ENCODE peak calls at places on chromosomes 16 and 17, in five cellular contexts. W is WTC11, E is GM12878, G is K562, U is HepG2. X is an unnamed sample.

GRCh38 chr16:69796285-69797118 is 34.4 kb downstream of the WWP2 start:
- DNase-seq in W (no peak), E (no peak), G (peak), U (peak), X (peak)

GRCh38 chr16:81681311-81681710 is 97.8 kb upstream of the PLCG2 start:
- DNase-seq in W (no peak), E (no peak), G (no peak), U (no peak), X (no peak)

GRCh38 chr16:46866286-46866685 is 17.9 kb upstream of the GPT2 start:
- DNase-seq in W (no peak), E (no peak), G (no peak), U (no peak), X (no peak)

GRCh38 chr16:10961231-10961630 is 16.9 kb downstream of the CLEC16A start:
- DNase-seq in W (no peak), E (no peak), G (no peak), U (no peak), X (no peak)

GRCh38 chr16:50733468-50733867 is 8.4 kb upstream of the CYLD start:
- DNase-seq in W (no peak), E (no peak), G (no peak), U (no peak), X (no peak)

GRCh38 chr16:49492090-49492801 is 118.6 kb downstream of the C16orf78 start:
- DNase-seq in W (peak), E (no peak), G (peak), U (no peak), X (peak)

GRCh38 chr16:47036201-47036600 is 62.7 kb upstream of the DNAJA2 start:
- DNase-seq in W (no peak), E (no peak), G (no peak), U (no peak), X (no peak)

GRCh38 chr17:66678061-66678460 is 156.9 kb upstream of the CACNG5 start:
- DNase-seq in W (no peak), E (no peak), G (no peak), U (no peak), X (no peak)

GRCh38 chr16:22336581-22336980 is 37.8 kb downstream of the CDR2 start:
- DNase-seq in W (no peak), E (no peak), G (no peak), U (no peak), X (no peak)

GRCh38 chr16:9798474-9798873 is 383.8 kb downstream of the GRIN2A start:
- DNase-seq in W (no peak), E (no peak), G (no peak), U (no peak), X (no peak)

GRCh38 chr16:46650224-46650623 is 29.0 kb upstream of the SHCBP1 start:
- DNase-seq in W (no peak), E (no peak), G (no peak), U (no peak), X (no peak)

GRCh38 chr16:30183961-30184429 is 593 bp downstream of the CORO1A start:
- DNase-seq in W (no peak), E (peak), G (peak), U (no peak), X (no peak)

GRCh38 chr17:2723505-2723996 is 12.0 kb upstream of the CLUH start:
- DNase-seq in W (peak), E (no peak), G (no peak), U (no peak), X (no peak)

GRCh38 chr16:86019446-86020047 is 120.6 kb downstream of the IRF8 start:
- DNase-seq in W (peak), E (no peak), G (peak), U (no peak), X (no peak)

GRCh38 chr17:41530062-41531048 is 2.2 kb upstream of the KRT19 start:
- DNase-seq in W (no peak), E (no peak), G (peak), U (peak), X (peak)

GRCh38 chr16:71792176-71792575 is 16.5 kb downstream of the AP1G1 start:
- DNase-seq in W (no peak), E (no peak), G (no peak), U (no peak), X (no peak)

GRCh38 chr16:53711390-53711789 is 7.4 kb downstream of the FTO start:
- DNase-seq in W (no peak), E (no peak), G (no peak), U (no peak), X (no peak)

GRCh38 chr17:1882836-1883235 is 53.0 kb downstream of the RPA1 start:
- DNase-seq in W (peak), E (no peak), G (peak), U (peak), X (peak)

GRCh38 chr16:58026139-58026704 is 668 bp downstream of the MMP15 start:
- DNase-seq in W (peak), E (no peak), G (peak), U (no peak), X (peak)

GRCh38 chr17:37168731-37169353 is 206.9 kb upstream of the C17orf78 start:
- DNase-seq in W (no peak), E (no peak), G (no peak), U (peak), X (no peak)

GRCh38 chr17:50060951-50061712 is 5.2 kb downstream of the ITGA3 start:
- DNase-seq in W (no peak), E (no peak), G (no peak), U (no peak), X (no peak)

GRCh38 chr16:88424536-88425230 is 28.4 kb upstream of the ZFPM1 start:
- DNase-seq in W (no peak), E (no peak), G (no peak), U (no peak), X (no peak)

GRCh38 chr17:49090885-49091594 is 41.5 kb upstream of the B4GALNT2 start:
- DNase-seq in W (no peak), E (no peak), G (no peak), U (no peak), X (no peak)

GRCh38 chr17:731943-732787 is at the start of gene TLCD3A:
- DNase-seq in W (peak), E (no peak), G (peak), U (no peak), X (peak)

GRCh38 chr17:38750312-38751121 is 2.0 kb upstream of the PSMB3 start:
- DNase-seq in W (peak), E (no peak), G (no peak), U (peak), X (no peak)

GRCh38 chr17:77957215-77957868 is 1.2 kb upstream of the TNRC6C start:
- DNase-seq in W (no peak), E (peak), G (no peak), U (no peak), X (peak)

GRCh38 chr17:82820278-82821251 is 19.3 kb downstream of the ZNF750 start:
- DNase-seq in W (no peak), E (no peak), G (no peak), U (no peak), X (peak)

GRCh38 chr17:45314761-45315549 is 1.9 kb downstream of the MAP3K14 start:
- DNase-seq in W (no peak), E (no peak), G (no peak), U (no peak), X (peak)

GRCh38 chr16:85418978-85419491 is 194.1 kb upstream of the GSE1 start:
- DNase-seq in W (peak), E (no peak), G (no peak), U (no peak), X (no peak)

GRCh38 chr16:24900230-24900629 is 54.5 kb downstream of the SLC5A11 start:
- DNase-seq in W (no peak), E (no peak), G (no peak), U (no peak), X (no peak)

GRCh38 chr16:87463722-87464690 is 28.8 kb downstream of the ZCCHC14 start:
- DNase-seq in W (no peak), E (no peak), G (peak), U (peak), X (no peak)

GRCh38 chr16:31373235-31373634 is 18.3 kb downstream of the ITGAX start:
- DNase-seq in W (no peak), E (no peak), G (no peak), U (no peak), X (no peak)

GRCh38 chr16:86590501-86591144 is 12.3 kb downstream of the FOXL1 start:
- DNase-seq in W (no peak), E (no peak), G (no peak), U (peak), X (peak)

GRCh38 chr16:50669741-50670140 is 11.4 kb downstream of the SNX20 start:
- DNase-seq in W (no peak), E (no peak), G (no peak), U (no peak), X (no peak)

GRCh38 chr16:65410801-65411200 is 288.9 kb upstream of the CDH11 start:
- DNase-seq in W (no peak), E (no peak), G (no peak), U (no peak), X (no peak)

GRCh38 chr16:4317471-4318170 is 1.8 kb downstream of the GLIS2 start:
- DNase-seq in W (no peak), E (no peak), G (no peak), U (no peak), X (peak)

GRCh38 chr17:17537311-17538099 is 41.3 kb upstream of the RASD1 start:
- DNase-seq in W (no peak), E (no peak), G (no peak), U (no peak), X (peak)

GRCh38 chr17:17533901-17534441 is 37.8 kb upstream of the RASD1 start:
- DNase-seq in W (no peak), E (no peak), G (no peak), U (peak), X (peak)

GRCh38 chr17:17538417-17539391 is 42.5 kb upstream of the RASD1 start:
- DNase-seq in W (no peak), E (no peak), G (peak), U (peak), X (peak)

GRCh38 chr17:17536702-17537101 is 40.5 kb upstream of the RASD1 start:
- DNase-seq in W (no peak), E (no peak), G (no peak), U (no peak), X (no peak)

GRCh38 chr17:17535957-17536356 is 39.8 kb upstream of the RASD1 start:
- DNase-seq in W (no peak), E (no peak), G (no peak), U (no peak), X (peak)
- TF ChIP-seq ESRRA in W (no peak), E (no peak), G (no peak), U (no peak), X (no peak)

DNA sequence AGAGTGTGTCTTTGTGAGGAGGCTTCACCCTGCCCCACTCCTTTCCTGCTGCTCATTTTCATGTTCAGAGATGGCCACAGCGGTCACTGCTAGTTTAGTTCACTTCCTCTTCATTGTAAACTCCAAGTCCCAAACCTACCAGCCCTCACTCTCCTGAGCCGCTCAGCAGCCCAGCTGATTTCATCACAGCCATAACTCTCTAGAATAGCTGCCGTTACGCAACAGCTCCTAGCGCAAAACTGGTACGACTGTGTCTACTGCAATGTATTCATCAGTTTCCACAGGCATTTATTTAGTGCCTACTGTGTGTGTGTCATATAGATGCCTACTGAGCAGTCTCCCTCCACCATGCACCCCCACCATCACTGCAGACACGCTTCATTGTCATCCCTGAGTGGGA is 233.5 kb upstream of the RPL38 start:
- DNase-seq in W (no peak), E (no peak), G (no peak), U (no peak), X (no peak)
- TF ChIP-seq ESRRA in W (no peak), E (no peak), G (no peak), U (no peak), X (no peak)

GRCh38 chr16:3065742-3066439 is 451 bp downstream of the IL32 start:
- DNase-seq in W (no peak), E (no peak), G (no peak), U (no peak), X (no peak)
- TF ChIP-seq ESRRA in W (no peak), E (no peak), G (no peak), U (no peak), X (no peak)

GRCh38 chr17:76478730-76479514 is 11.5 kb downstream of the AANAT start:
- DNase-seq in W (no peak), E (no peak), G (no peak), U (no peak), X (no peak)
- TF ChIP-seq ESRRA in W (no peak), E (no peak), G (no peak), U (no peak), X (no peak)

GRCh38 chr17:55056530-55056929 is 88.0 kb downstream of the STXBP4 start:
- DNase-seq in W (no peak), E (no peak), G (no peak), U (peak), X (no peak)
- TF ChIP-seq ESRRA in W (no peak), E (no peak), G (no peak), U (no peak), X (no peak)

DNA sequence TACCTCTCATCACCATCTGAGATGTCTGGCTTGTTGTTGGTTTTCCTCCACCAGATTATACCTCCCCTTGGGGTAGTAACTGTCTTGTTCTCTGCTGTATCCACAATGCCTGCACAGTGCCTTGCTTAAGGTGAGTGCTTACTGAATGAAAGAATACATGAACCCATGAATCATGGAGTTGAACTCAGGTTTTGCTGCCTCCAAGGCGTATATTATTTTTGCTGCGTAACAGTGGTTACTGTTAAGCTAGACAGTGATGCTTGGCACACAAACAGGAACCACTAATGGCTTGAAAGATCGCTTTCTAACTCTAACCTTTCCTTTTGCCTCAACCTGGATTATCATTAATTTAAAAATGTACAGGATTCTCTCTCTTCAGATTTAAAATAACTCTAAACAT is 695.8 kb downstream of the TOX3 start:
- DNase-seq in W (no peak), E (no peak), G (no peak), U (no peak), X (no peak)
- TF ChIP-seq ESRRA in W (no peak), E (no peak), G (no peak), U (no peak), X (no peak)

GRCh38 chr17:57605734-57606105 is 139.4 kb downstream of the CCDC182 start:
- DNase-seq in W (no peak), E (no peak), G (no peak), U (no peak), X (no peak)
- TF ChIP-seq ESRRA in W (no peak), E (no peak), G (no peak), U (no peak), X (no peak)

GRCh38 chr17:56440391-56440790 is 153.1 kb upstream of the NOG start:
- DNase-seq in W (no peak), E (no peak), G (no peak), U (no peak), X (peak)

GRCh38 chr17:56432443-56432842 is 161.1 kb upstream of the NOG start:
- DNase-seq in W (no peak), E (no peak), G (no peak), U (no peak), X (no peak)

GRCh38 chr17:56431736-56432135 is 161.8 kb upstream of the NOG start:
- DNase-seq in W (no peak), E (no peak), G (no peak), U (no peak), X (no peak)

GRCh38 chr17:56434610-56435009 is 158.9 kb upstream of the NOG start:
- DNase-seq in W (no peak), E (no peak), G (no peak), U (no peak), X (no peak)

DNA sequence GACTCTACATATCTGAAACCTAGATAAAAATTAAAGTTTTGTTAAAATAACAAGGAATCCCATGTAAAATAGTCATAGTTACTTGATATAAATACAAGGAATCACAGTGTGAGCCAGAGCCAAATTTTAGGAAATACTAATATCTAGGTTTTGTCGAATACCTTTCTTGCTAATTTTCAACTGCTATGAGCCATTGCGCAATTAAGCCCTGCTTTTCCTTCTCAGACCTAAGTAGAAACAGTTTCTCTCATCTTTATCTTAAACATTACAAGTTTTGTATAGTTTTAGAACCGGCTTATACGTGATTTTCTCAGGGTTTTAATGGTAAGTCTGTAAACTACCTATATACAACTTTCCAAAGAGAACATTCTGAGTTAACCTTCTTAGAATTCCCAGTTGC is 157.4 kb upstream of the NOG start:
- DNase-seq in W (no peak), E (no peak), G (no peak), U (no peak), X (no peak)
- TF ChIP-seq ESRRA in W (no peak), E (no peak), G (no peak), U (no peak), X (no peak)

GRCh38 chr16:68737046-68737729 is at the start of gene CDH1:
- DNase-seq in W (peak), E (no peak), G (no peak), U (no peak), X (no peak)
- TF ChIP-seq ESRRA in W (peak), E (no peak), G (no peak), U (no peak), X (no peak)